ENCODE peak calls at places on chromosome 12, in five cellular contexts. One of them, this sample, is unnamed.
A peak's percentile ranks its signal among the peaks of the same experiment; 100 is the strongest.

GRCh38 chr12:111386891-111387290 is 18.0 kb upstream of the PHETA1 start:
- DNase-seq in hepatic stellate cell: no peak
- DNase-seq in stimulated activated CD4-positive, alpha-beta T cell treated with anti-CD3 and anti-CD28 coated beads, Interleukin-2, amount 100 ng/mL, for 24 hours: no peak
- DNase-seq in mesenteric fat pad: no peak
- DNase-seq in amniotic stem cell: no peak
- DNase-seq in this sample: no peak

GRCh38 chr12:124919646-124920352 is 5.3 kb upstream of the UBC start:
- DNase-seq in hepatic stellate cell: no peak
- DNase-seq in stimulated activated CD4-positive, alpha-beta T cell treated with anti-CD3 and anti-CD28 coated beads, Interleukin-2, amount 100 ng/mL, for 24 hours: peak; percentile 44
- DNase-seq in mesenteric fat pad: no peak
- DNase-seq in amniotic stem cell: no peak
- DNase-seq in this sample: no peak

GRCh38 chr12:130563322-130563721 is 152.8 kb downstream of the RIMBP2 start:
- DNase-seq in hepatic stellate cell: no peak
- DNase-seq in stimulated activated CD4-positive, alpha-beta T cell treated with anti-CD3 and anti-CD28 coated beads, Interleukin-2, amount 100 ng/mL, for 24 hours: no peak
- DNase-seq in mesenteric fat pad: no peak
- DNase-seq in amniotic stem cell: no peak
- DNase-seq in this sample: no peak

GRCh38 chr12:4265280-4265679 is 8.3 kb upstream of the CCND2 start:
- DNase-seq in hepatic stellate cell: no peak
- DNase-seq in stimulated activated CD4-positive, alpha-beta T cell treated with anti-CD3 and anti-CD28 coated beads, Interleukin-2, amount 100 ng/mL, for 24 hours: no peak
- DNase-seq in mesenteric fat pad: no peak
- DNase-seq in amniotic stem cell: no peak
- DNase-seq in this sample: no peak

GRCh38 chr12:88624911-88625310 is 44.6 kb upstream of the KITLG start:
- DNase-seq in hepatic stellate cell: no peak
- DNase-seq in stimulated activated CD4-positive, alpha-beta T cell treated with anti-CD3 and anti-CD28 coated beads, Interleukin-2, amount 100 ng/mL, for 24 hours: no peak
- DNase-seq in mesenteric fat pad: no peak
- DNase-seq in amniotic stem cell: peak; percentile 2
- DNase-seq in this sample: peak; percentile 88

GRCh38 chr12:103780992-103781391 is 60.0 kb downstream of the NT5DC3 start:
- DNase-seq in hepatic stellate cell: no peak
- DNase-seq in stimulated activated CD4-positive, alpha-beta T cell treated with anti-CD3 and anti-CD28 coated beads, Interleukin-2, amount 100 ng/mL, for 24 hours: no peak
- DNase-seq in mesenteric fat pad: no peak
- DNase-seq in amniotic stem cell: no peak
- DNase-seq in this sample: no peak

GRCh38 chr12:6554168-6554989 is 1.5 kb downstream of the IFFO1 start:
- DNase-seq in hepatic stellate cell: peak; percentile 82
- DNase-seq in stimulated activated CD4-positive, alpha-beta T cell treated with anti-CD3 and anti-CD28 coated beads, Interleukin-2, amount 100 ng/mL, for 24 hours: peak; percentile 81
- DNase-seq in mesenteric fat pad: no peak
- DNase-seq in amniotic stem cell: no peak
- DNase-seq in this sample: peak; percentile 79

GRCh38 chr12:128531153-128531552 is 264.2 kb downstream of the TMEM132C start:
- DNase-seq in hepatic stellate cell: no peak
- DNase-seq in stimulated activated CD4-positive, alpha-beta T cell treated with anti-CD3 and anti-CD28 coated beads, Interleukin-2, amount 100 ng/mL, for 24 hours: no peak
- DNase-seq in mesenteric fat pad: no peak
- DNase-seq in amniotic stem cell: no peak
- DNase-seq in this sample: no peak

GRCh38 chr12:65958456-65958855 is 134.2 kb downstream of the HMGA2 start:
- DNase-seq in hepatic stellate cell: no peak
- DNase-seq in stimulated activated CD4-positive, alpha-beta T cell treated with anti-CD3 and anti-CD28 coated beads, Interleukin-2, amount 100 ng/mL, for 24 hours: no peak
- DNase-seq in mesenteric fat pad: no peak
- DNase-seq in amniotic stem cell: no peak
- DNase-seq in this sample: no peak

GRCh38 chr12:69570545-69571399 is 14.5 kb upstream of the CCT2 start:
- DNase-seq in hepatic stellate cell: no peak
- DNase-seq in stimulated activated CD4-positive, alpha-beta T cell treated with anti-CD3 and anti-CD28 coated beads, Interleukin-2, amount 100 ng/mL, for 24 hours: peak; percentile 51
- DNase-seq in mesenteric fat pad: no peak
- DNase-seq in amniotic stem cell: peak; percentile 46
- DNase-seq in this sample: peak; percentile 69

GRCh38 chr12:7935464-7935772 is 569 bp downstream of the SLC2A3 start:
- DNase-seq in hepatic stellate cell: no peak
- DNase-seq in stimulated activated CD4-positive, alpha-beta T cell treated with anti-CD3 and anti-CD28 coated beads, Interleukin-2, amount 100 ng/mL, for 24 hours: no peak
- DNase-seq in mesenteric fat pad: no peak
- DNase-seq in amniotic stem cell: no peak
- DNase-seq in this sample: no peak

GRCh38 chr12:85834378-85834777 is 1.8 kb downstream of the RASSF9 start:
- DNase-seq in hepatic stellate cell: no peak
- DNase-seq in stimulated activated CD4-positive, alpha-beta T cell treated with anti-CD3 and anti-CD28 coated beads, Interleukin-2, amount 100 ng/mL, for 24 hours: no peak
- DNase-seq in mesenteric fat pad: no peak
- DNase-seq in amniotic stem cell: no peak
- DNase-seq in this sample: no peak

GRCh38 chr12:46402861-46403731 is 30.5 kb upstream of the SLC38A2 start:
- DNase-seq in hepatic stellate cell: no peak
- DNase-seq in stimulated activated CD4-positive, alpha-beta T cell treated with anti-CD3 and anti-CD28 coated beads, Interleukin-2, amount 100 ng/mL, for 24 hours: no peak
- DNase-seq in mesenteric fat pad: no peak
- DNase-seq in amniotic stem cell: no peak
- DNase-seq in this sample: peak; percentile 60

GRCh38 chr12:106723416-106723815 is 51.1 kb upstream of the RIC8B start:
- DNase-seq in hepatic stellate cell: no peak
- DNase-seq in stimulated activated CD4-positive, alpha-beta T cell treated with anti-CD3 and anti-CD28 coated beads, Interleukin-2, amount 100 ng/mL, for 24 hours: no peak
- DNase-seq in mesenteric fat pad: no peak
- DNase-seq in amniotic stem cell: no peak
- DNase-seq in this sample: no peak

GRCh38 chr12:12726543-12727093 is 9.4 kb downstream of the CDKN1B start:
- DNase-seq in hepatic stellate cell: peak; percentile 86
- DNase-seq in stimulated activated CD4-positive, alpha-beta T cell treated with anti-CD3 and anti-CD28 coated beads, Interleukin-2, amount 100 ng/mL, for 24 hours: no peak
- DNase-seq in mesenteric fat pad: no peak
- DNase-seq in amniotic stem cell: peak; percentile 72
- DNase-seq in this sample: peak; percentile 69

GRCh38 chr12:42130670-42131402 is 13.8 kb downstream of the GXYLT1 start:
- DNase-seq in hepatic stellate cell: peak; percentile 22
- DNase-seq in stimulated activated CD4-positive, alpha-beta T cell treated with anti-CD3 and anti-CD28 coated beads, Interleukin-2, amount 100 ng/mL, for 24 hours: no peak
- DNase-seq in mesenteric fat pad: no peak
- DNase-seq in amniotic stem cell: no peak
- DNase-seq in this sample: peak; percentile 62

GRCh38 chr12:115507951-115508722 is 769.4 kb downstream of the MED13L start:
- DNase-seq in hepatic stellate cell: no peak
- DNase-seq in stimulated activated CD4-positive, alpha-beta T cell treated with anti-CD3 and anti-CD28 coated beads, Interleukin-2, amount 100 ng/mL, for 24 hours: no peak
- DNase-seq in mesenteric fat pad: no peak
- DNase-seq in amniotic stem cell: no peak
- DNase-seq in this sample: no peak

GRCh38 chr12:39372929-39373328 is 70.0 kb downstream of the KIF21A start:
- DNase-seq in hepatic stellate cell: no peak
- DNase-seq in stimulated activated CD4-positive, alpha-beta T cell treated with anti-CD3 and anti-CD28 coated beads, Interleukin-2, amount 100 ng/mL, for 24 hours: no peak
- DNase-seq in mesenteric fat pad: no peak
- DNase-seq in amniotic stem cell: no peak
- DNase-seq in this sample: peak; percentile 20

GRCh38 chr12:46214668-46215429 is 54.0 kb downstream of the SLC38A1 start:
- DNase-seq in hepatic stellate cell: no peak
- DNase-seq in stimulated activated CD4-positive, alpha-beta T cell treated with anti-CD3 and anti-CD28 coated beads, Interleukin-2, amount 100 ng/mL, for 24 hours: peak; percentile 71
- DNase-seq in mesenteric fat pad: no peak
- DNase-seq in amniotic stem cell: no peak
- DNase-seq in this sample: peak; percentile 51